ENCODE peak calls at places on chromosome 1, in seven cellular contexts. J is heart left ventricle, M is suprapubic skin, B is PC-3, G is GM20000, L is RWPE1, Q is fibroblast of pulmonary artery. W is an unnamed sample.

GRCh38 chr1:225644666-225645065 is 8.3 kb downstream of the ENAH start:
- DNase-seq in J (no peak), M (no peak), B (no peak), G (no peak), L (no peak), Q (no peak), W (no peak)

GRCh38 chr1:7372477-7373120 is 398.5 kb upstream of the VAMP3 start:
- DNase-seq in J (no peak), M (no peak), B (no peak), G (no peak), L (no peak), Q (no peak), W (no peak)

GRCh38 chr1:205285391-205286101 is 36.0 kb downstream of the NUAK2 start:
- DNase-seq in J (no peak), M (no peak), B (no peak), G (peak), L (no peak), Q (no peak), W (no peak)

GRCh38 chr1:99004270-99005141 is at the start of gene PLPPR5:
- DNase-seq in J (peak), M (no peak), B (no peak), G (peak), L (peak), Q (peak), W (peak)

GRCh38 chr1:88608139-88608943 is 75.7 kb upstream of the PKN2 start:
- DNase-seq in J (no peak), M (no peak), B (peak), G (peak), L (peak), Q (peak), W (peak)

GRCh38 chr1:212606042-212606733 is 2.4 kb upstream of the ATF3 start:
- DNase-seq in J (no peak), M (no peak), B (no peak), G (no peak), L (no peak), Q (no peak), W (peak)

GRCh38 chr1:235500971-235501540 is 3.2 kb downstream of the B3GALNT2 start:
- DNase-seq in J (no peak), M (no peak), B (peak), G (no peak), L (peak), Q (no peak), W (peak)

GRCh38 chr1:21814241-21814918 is 2.3 kb downstream of the LDLRAD2 start:
- DNase-seq in J (peak), M (no peak), B (no peak), G (peak), L (no peak), Q (no peak), W (no peak)

GRCh38 chr1:19734472-19734999 is 65.2 kb downstream of the TMCO4 start:
- DNase-seq in J (peak), M (no peak), B (no peak), G (no peak), L (no peak), Q (peak), W (peak)

GRCh38 chr1:205948000-205948399 is 4.7 kb upstream of the SLC26A9 start:
- DNase-seq in J (no peak), M (no peak), B (no peak), G (no peak), L (no peak), Q (no peak), W (no peak)

GRCh38 chr1:40780678-40781613 is 2.6 kb upstream of the KCNQ4 start:
- DNase-seq in J (no peak), M (no peak), B (no peak), G (no peak), L (no peak), Q (no peak), W (no peak)

GRCh38 chr1:94654031-94654430 is 112.5 kb upstream of the F3 start:
- DNase-seq in J (no peak), M (no peak), B (peak), G (no peak), L (peak), Q (peak), W (no peak)

GRCh38 chr1:73868824-73869223 is 329.2 kb downstream of the LRRIQ3 start:
- DNase-seq in J (no peak), M (no peak), B (no peak), G (no peak), L (no peak), Q (no peak), W (no peak)

GRCh38 chr1:198267921-198268320 is 111.1 kb downstream of the NEK7 start:
- DNase-seq in J (no peak), M (no peak), B (peak), G (no peak), L (peak), Q (peak), W (peak)

GRCh38 chr1:18266391-18266790 is 158.8 kb downstream of the IGSF21 start:
- DNase-seq in J (no peak), M (no peak), B (no peak), G (no peak), L (no peak), Q (no peak), W (no peak)

GRCh38 chr1:63828322-63829044 is 54.7 kb downstream of the ROR1 start:
- DNase-seq in J (no peak), M (no peak), B (no peak), G (peak), L (no peak), Q (no peak), W (no peak)

GRCh38 chr1:109928591-109929111 is 18.0 kb downstream of the CSF1 start:
- DNase-seq in J (peak), M (peak), B (no peak), G (no peak), L (peak), Q (peak), W (peak)

GRCh38 chr1:214102907-214103306 is 115.1 kb downstream of the PROX1 start:
- DNase-seq in J (no peak), M (no peak), B (peak), G (no peak), L (peak), Q (peak), W (peak)

GRCh38 chr1:201602413-201603265 is 63.7 kb downstream of the NAV1 start:
- DNase-seq in J (peak), M (no peak), B (peak), G (no peak), L (peak), Q (peak), W (peak)

GRCh38 chr1:100152271-100152670 is 19.3 kb downstream of the TRMT13 start:
- DNase-seq in J (no peak), M (no peak), B (no peak), G (peak), L (no peak), Q (no peak), W (no peak)

GRCh38 chr1:28417441-28418277 is 48.1 kb downstream of the PHACTR4 start:
- DNase-seq in J (no peak), M (no peak), B (peak), G (no peak), L (peak), Q (peak), W (peak)

GRCh38 chr1:195773958-195774357 is 834.3 kb downstream of the KCNT2 start:
- DNase-seq in J (no peak), M (no peak), B (no peak), G (no peak), L (no peak), Q (no peak), W (no peak)

GRCh38 chr1:207084701-207085180 is 3.9 kb upstream of the C4BPB start:
- DNase-seq in J (peak), M (no peak), B (peak), G (peak), L (peak), Q (peak), W (peak)

GRCh38 chr1:178727014-178727895 is 2.2 kb downstream of the RALGPS2 start:
- DNase-seq in J (no peak), M (no peak), B (peak), G (no peak), L (peak), Q (no peak), W (no peak)

GRCh38 chr1:201721131-201722049 is 107.6 kb upstream of the IPO9 start:
- DNase-seq in J (no peak), M (no peak), B (no peak), G (no peak), L (no peak), Q (peak), W (peak)

GRCh38 chr1:154941332-154941995 is 4.9 kb upstream of the PMVK start:
- DNase-seq in J (peak), M (no peak), B (no peak), G (no peak), L (no peak), Q (no peak), W (no peak)

GRCh38 chr1:118154220-118154619 is 30.8 kb downstream of the SPAG17 start:
- DNase-seq in J (no peak), M (no peak), B (peak), G (peak), L (peak), Q (peak), W (no peak)

GRCh38 chr1:233490488-233490887 is 123.4 kb upstream of the KCNK1 start:
- DNase-seq in J (no peak), M (no peak), B (no peak), G (no peak), L (no peak), Q (no peak), W (no peak)

DNA sequence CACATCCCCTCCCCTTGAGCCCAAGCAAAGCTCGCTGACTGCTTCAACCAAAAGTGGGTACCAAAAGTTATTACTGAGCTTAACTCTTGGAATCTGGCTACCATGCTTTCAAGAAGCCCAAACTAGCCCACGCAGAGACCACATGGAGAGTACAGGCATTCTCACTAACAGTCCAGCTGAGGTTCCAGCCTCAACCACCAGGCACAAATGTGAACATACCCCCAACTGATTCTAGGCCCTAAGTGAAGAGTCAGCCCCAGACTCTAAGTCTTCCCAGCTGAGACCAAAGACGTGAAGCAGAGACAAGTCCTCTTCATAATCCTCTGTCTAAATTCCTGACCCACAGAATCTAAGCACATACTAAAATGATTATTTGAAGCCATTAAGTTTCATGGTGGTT is 36.8 kb downstream of the EVI5 start:
- DNase-seq in J (no peak), M (no peak), B (no peak), G (no peak), L (no peak), Q (no peak), W (no peak)
- TF ChIP-seq CTCF in J (no peak), M (no peak), B (no peak), G (no peak), L (no peak), Q (peak), W (peak)

DNA sequence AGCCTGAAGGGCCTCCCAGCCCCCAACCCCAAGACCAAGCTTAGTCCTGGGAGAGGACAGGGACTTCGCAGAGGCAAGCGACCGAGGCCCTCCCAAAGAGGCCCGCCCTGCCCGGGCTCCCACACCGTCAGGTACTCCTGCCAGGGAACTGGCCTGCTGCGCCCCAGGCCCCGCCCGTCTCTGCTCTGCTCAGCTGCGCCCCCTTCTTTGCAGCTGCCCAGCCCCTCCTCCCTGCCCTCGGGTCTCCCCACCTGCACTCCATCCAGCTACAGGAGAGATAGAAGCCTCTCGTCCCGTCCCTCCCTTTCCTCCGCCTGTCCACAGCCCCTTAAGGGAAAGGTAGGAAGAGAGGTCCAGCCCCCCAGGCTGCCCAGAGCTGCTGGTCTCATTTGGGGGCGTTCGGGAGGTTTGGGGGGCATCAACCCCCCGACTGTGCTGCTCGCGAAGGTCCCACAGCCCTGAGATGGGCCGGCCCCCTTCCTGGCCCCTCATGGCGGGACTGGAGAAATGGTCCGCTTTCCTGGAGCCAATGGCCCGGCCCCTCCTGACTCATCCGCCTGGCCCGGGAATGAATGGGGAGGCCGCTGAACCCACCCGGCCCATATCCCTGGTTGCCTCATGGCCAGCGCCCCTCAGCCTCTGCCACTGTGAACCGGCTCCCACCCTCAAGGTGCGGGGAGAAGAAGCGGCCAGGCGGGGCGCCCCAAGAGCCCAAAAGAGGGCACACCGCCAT is 21.9 kb upstream of the ARF1 start:
- DNase-seq in J (peak), M (peak), B (no peak), G (no peak), L (no peak), Q (no peak), W (peak)
- TF ChIP-seq CTCF in J (no peak), M (no peak), B (peak), G (no peak), L (no peak), Q (no peak), W (no peak)

GRCh38 chr1:66733348-66734017 is 18.8 kb upstream of the DYNLT5 start:
- DNase-seq in J (no peak), M (no peak), B (peak), G (no peak), L (peak), Q (no peak), W (peak)
- TF ChIP-seq CTCF in J (no peak), M (no peak), B (peak), G (no peak), L (no peak), Q (peak), W (no peak)

GRCh38 chr1:175130649-175131045 is 61.9 kb downstream of the KIAA0040 start:
- DNase-seq in J (no peak), M (no peak), B (no peak), G (no peak), L (no peak), Q (no peak), W (no peak)
- TF ChIP-seq CTCF in J (no peak), M (no peak), B (no peak), G (no peak), L (no peak), Q (no peak), W (no peak)

GRCh38 chr1:8914471-8914870 is 31.2 kb upstream of the CA6 start:
- DNase-seq in J (no peak), M (no peak), B (no peak), G (no peak), L (no peak), Q (no peak), W (no peak)

GRCh38 chr1:8913457-8913856 is 32.2 kb upstream of the CA6 start:
- DNase-seq in J (no peak), M (no peak), B (no peak), G (no peak), L (no peak), Q (no peak), W (no peak)

GRCh38 chr1:8910331-8910730 is 31.8 kb upstream of the ENO1 start:
- DNase-seq in J (no peak), M (no peak), B (no peak), G (no peak), L (no peak), Q (no peak), W (no peak)

GRCh38 chr1:8910914-8911313 is 32.4 kb upstream of the ENO1 start:
- DNase-seq in J (no peak), M (no peak), B (no peak), G (no peak), L (no peak), Q (no peak), W (no peak)

DNA sequence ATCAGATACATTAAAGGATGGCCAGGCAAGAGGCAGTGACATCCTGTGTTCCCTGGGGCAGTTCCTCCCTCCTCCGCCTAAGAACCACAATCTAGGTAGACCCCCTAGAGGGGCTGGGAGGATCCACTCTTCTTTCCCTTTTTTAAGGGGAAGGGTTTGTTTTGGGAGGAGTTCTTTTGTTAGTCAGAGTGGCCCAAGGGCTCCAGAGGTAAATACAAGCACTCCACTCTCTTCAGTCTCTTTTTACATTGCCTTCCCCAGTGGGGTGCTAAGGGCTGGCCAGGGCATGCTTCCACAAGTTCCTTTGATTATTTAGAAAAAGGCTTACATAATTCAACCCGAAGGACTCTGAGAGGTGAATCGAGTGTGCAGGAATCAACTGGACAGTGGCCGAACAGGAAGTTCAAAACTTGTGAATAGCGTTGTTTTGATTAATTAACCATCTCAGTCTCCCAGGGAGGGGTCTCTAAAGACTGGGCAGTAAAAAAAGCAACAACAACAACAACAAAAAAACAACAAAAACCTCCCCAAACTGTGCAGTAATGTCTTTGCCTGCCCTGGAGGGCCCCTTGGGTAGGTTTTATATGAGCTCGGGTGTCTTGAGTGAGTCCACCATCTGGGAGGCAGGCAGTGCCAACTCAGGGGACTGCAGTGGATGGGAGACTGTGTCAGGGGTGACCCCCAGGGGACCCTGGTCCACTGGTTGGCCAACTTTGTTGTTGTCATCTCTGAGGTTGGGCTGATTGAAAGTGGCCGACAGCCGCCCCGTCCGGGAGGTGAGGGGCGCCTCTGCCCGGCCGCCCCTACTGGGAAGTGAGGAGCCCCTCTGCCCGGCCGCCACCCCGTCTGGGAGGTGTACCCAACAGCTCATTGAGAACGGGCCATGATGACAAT is 33.2 kb upstream of the ENO1 start:
- DNase-seq in J (no peak), M (no peak), B (no peak), G (no peak), L (peak), Q (no peak), W (no peak)
- TF ChIP-seq CTCF in J (no peak), M (no peak), B (no peak), G (no peak), L (no peak), Q (no peak), W (no peak)

DNA sequence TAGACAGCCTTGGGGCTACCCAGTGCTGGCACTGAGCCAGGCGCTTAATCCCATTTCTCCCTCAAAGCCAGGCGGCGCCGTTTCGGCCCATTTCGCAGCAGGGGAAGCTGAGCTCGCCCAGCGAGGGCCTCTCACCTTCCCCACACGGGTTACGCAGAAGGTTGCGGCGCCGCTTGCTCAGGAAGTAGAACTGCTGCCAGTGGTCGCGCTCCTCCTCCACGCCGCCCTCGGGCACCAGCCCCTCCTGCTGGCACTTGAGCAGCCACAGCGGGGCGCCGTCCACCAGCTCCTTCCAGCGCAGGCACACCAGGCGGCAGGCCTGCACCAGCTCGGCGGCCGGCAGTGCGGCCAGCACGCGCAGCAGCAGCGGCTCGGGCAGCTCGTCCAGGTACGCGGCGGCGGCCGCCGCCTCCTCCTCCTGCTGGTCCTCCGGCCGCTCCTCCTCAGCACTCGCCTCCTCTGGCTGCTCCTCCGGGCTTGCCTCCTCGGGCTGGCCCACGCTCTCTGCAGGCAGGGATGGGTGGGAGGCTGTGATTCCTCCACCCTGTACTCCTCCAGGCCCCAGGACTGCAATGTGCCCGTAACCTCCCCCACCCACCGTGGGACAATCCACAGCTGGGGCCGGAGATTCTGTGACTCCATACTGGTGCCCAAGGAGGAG is 3.8 kb downstream of the FBXO2 start:
- DNase-seq in J (peak), M (peak), B (peak), G (peak), L (no peak), Q (peak), W (peak)
- TF ChIP-seq CTCF in J (peak), M (peak), B (peak), G (peak), L (no peak), Q (peak), W (peak)

GRCh38 chr1:59171788-59172187 is 125.1 kb upstream of the FGGY start:
- DNase-seq in J (no peak), M (no peak), B (peak), G (no peak), L (no peak), Q (no peak), W (no peak)

GRCh38 chr1:59173721-59174120 is 123.2 kb upstream of the FGGY start:
- DNase-seq in J (no peak), M (no peak), B (peak), G (no peak), L (no peak), Q (peak), W (peak)

GRCh38 chr1:59170659-59171058 is 126.2 kb upstream of the FGGY start:
- DNase-seq in J (no peak), M (no peak), B (no peak), G (no peak), L (no peak), Q (no peak), W (no peak)

GRCh38 chr1:59172693-59173092 is 124.2 kb upstream of the FGGY start:
- DNase-seq in J (no peak), M (no peak), B (no peak), G (no peak), L (no peak), Q (no peak), W (no peak)

GRCh38 chr1:59169703-59170102 is 127.2 kb upstream of the FGGY start:
- DNase-seq in J (no peak), M (no peak), B (peak), G (no peak), L (no peak), Q (peak), W (peak)
- TF ChIP-seq CTCF in J (no peak), M (no peak), B (no peak), G (no peak), L (no peak), Q (no peak), W (no peak)

W was measured in fibroblast of the aortic adventitia.